ENCODE peak calls at places on chromosome 9, in ten cellular contexts. S is upper lobe of right lung, M is right atrium auricular region, Y is memory B cell, X is SW 1271, G is RWPE1, Z is NCI-H2081, J is ovary, Q is SJSA1, B is Karpas-422. U is an unnamed sample.

GRCh38 chr9:121895836-121896544 is 197.1 kb downstream of the TTLL11 start:
- DNase-seq in S (no peak), M (no peak), Y (no peak), X (no peak), G (peak), Z (no peak), J (peak), Q (no peak), B (no peak), U (no peak)

GRCh38 chr9:134230092-134230941 is 66.0 kb upstream of the RNU6ATAC start:
- DNase-seq in S (no peak), M (no peak), Y (no peak), X (no peak), G (no peak), Z (no peak), J (no peak), Q (no peak), B (no peak), U (no peak)

GRCh38 chr9:120934271-120934670 is 7.7 kb upstream of the TRAF1 start:
- DNase-seq in S (no peak), M (peak), Y (no peak), X (no peak), G (no peak), Z (no peak), J (no peak), Q (no peak), B (peak), U (no peak)

GRCh38 chr9:121183666-121184423 is 17.8 kb downstream of the RAB14 start:
- DNase-seq in S (no peak), M (no peak), Y (no peak), X (no peak), G (no peak), Z (no peak), J (no peak), Q (no peak), B (no peak), U (no peak)

GRCh38 chr9:73549991-73550390 is 398.3 kb downstream of the ANXA1 start:
- DNase-seq in S (no peak), M (no peak), Y (no peak), X (no peak), G (no peak), Z (no peak), J (no peak), Q (no peak), B (no peak), U (no peak)

GRCh38 chr9:134295746-134296250 is 30.5 kb upstream of the RXRA start:
- DNase-seq in S (no peak), M (no peak), Y (no peak), X (no peak), G (no peak), Z (no peak), J (no peak), Q (no peak), B (no peak), U (no peak)

GRCh38 chr9:133374612-133375115 is 1.2 kb downstream of the SURF4 start:
- DNase-seq in S (no peak), M (no peak), Y (no peak), X (no peak), G (no peak), Z (no peak), J (no peak), Q (peak), B (no peak), U (no peak)

GRCh38 chr9:4106744-4107143 is 193.1 kb downstream of the GLIS3 start:
- DNase-seq in S (no peak), M (no peak), Y (no peak), X (no peak), G (no peak), Z (no peak), J (peak), Q (no peak), B (no peak), U (no peak)

GRCh38 chr9:130111805-130112204 is 58.1 kb downstream of the GPR107 start:
- DNase-seq in S (no peak), M (no peak), Y (no peak), X (no peak), G (no peak), Z (peak), J (no peak), Q (no peak), B (no peak), U (no peak)

GRCh38 chr9:121550569-121551512 is 51.2 kb upstream of the GGTA1 start:
- DNase-seq in S (peak), M (peak), Y (peak), X (no peak), G (peak), Z (peak), J (peak), Q (peak), B (peak), U (peak)

GRCh38 chr9:19938990-19939736 is 150.3 kb upstream of the SLC24A2 start:
- DNase-seq in S (no peak), M (no peak), Y (no peak), X (no peak), G (no peak), Z (no peak), J (no peak), Q (no peak), B (no peak), U (no peak)

GRCh38 chr9:136545065-136545965 is 533 bp downstream of the NOTCH1 start:
- DNase-seq in S (no peak), M (no peak), Y (no peak), X (no peak), G (no peak), Z (no peak), J (peak), Q (peak), B (peak), U (no peak)